ENCODE peak calls at places on chromosomes 11 and 22, in eight cellular contexts. One of them, this sample, is unnamed.

GRCh38 chr11:106961518-106961917 is 56.8 kb downstream of the GUCY1A2 start:
- DNase-seq in stimulated activated CD8-positive, alpha-beta memory T cell treated with anti-CD3 and anti-CD28 coated beads, Interleukin-15, amount 100 ng/mL, for 1 hour: no peak
- DNase-seq in AG08396: no peak
- DNase-seq in bronchial epithelial cell: peak; percentile 73
- DNase-seq in WTC11: no peak
- DNase-seq in fibroblast of lung: peak; percentile 94
- DNase-seq in NCI-H1092 treated with DMSO at 0.1 percent for 48 hours: no peak
- DNase-seq in NCI-H2171: no peak
- DNase-seq in this sample: no peak

GRCh38 chr11:130806746-130807145 is 109.5 kb downstream of the SNX19 start:
- DNase-seq in stimulated activated CD8-positive, alpha-beta memory T cell treated with anti-CD3 and anti-CD28 coated beads, Interleukin-15, amount 100 ng/mL, for 1 hour: no peak
- DNase-seq in AG08396: no peak
- DNase-seq in bronchial epithelial cell: no peak
- DNase-seq in WTC11: no peak
- DNase-seq in fibroblast of lung: no peak
- DNase-seq in NCI-H1092 treated with DMSO at 0.1 percent for 48 hours: no peak
- DNase-seq in NCI-H2171: no peak
- DNase-seq in this sample: peak; percentile 35

GRCh38 chr11:34050967-34051348 is 573 bp upstream of the CAPRIN1 start:
- DNase-seq in stimulated activated CD8-positive, alpha-beta memory T cell treated with anti-CD3 and anti-CD28 coated beads, Interleukin-15, amount 100 ng/mL, for 1 hour: no peak
- DNase-seq in AG08396: no peak
- DNase-seq in bronchial epithelial cell: no peak
- DNase-seq in WTC11: no peak
- DNase-seq in fibroblast of lung: no peak
- DNase-seq in NCI-H1092 treated with DMSO at 0.1 percent for 48 hours: peak; percentile 91
- DNase-seq in NCI-H2171: no peak
- DNase-seq in this sample: no peak

GRCh38 chr11:34191592-34191991 is 86.2 kb downstream of the NAT10 start:
- DNase-seq in stimulated activated CD8-positive, alpha-beta memory T cell treated with anti-CD3 and anti-CD28 coated beads, Interleukin-15, amount 100 ng/mL, for 1 hour: no peak
- DNase-seq in AG08396: no peak
- DNase-seq in bronchial epithelial cell: no peak
- DNase-seq in WTC11: no peak
- DNase-seq in fibroblast of lung: no peak
- DNase-seq in NCI-H1092 treated with DMSO at 0.1 percent for 48 hours: no peak
- DNase-seq in NCI-H2171: no peak
- DNase-seq in this sample: no peak

GRCh38 chr22:22752556-22753477 is 108.4 kb downstream of the GGTLC2 start:
- DNase-seq in stimulated activated CD8-positive, alpha-beta memory T cell treated with anti-CD3 and anti-CD28 coated beads, Interleukin-15, amount 100 ng/mL, for 1 hour: no peak
- DNase-seq in AG08396: no peak
- DNase-seq in bronchial epithelial cell: peak; percentile 52
- DNase-seq in WTC11: no peak
- DNase-seq in fibroblast of lung: peak; percentile 88
- DNase-seq in NCI-H1092 treated with DMSO at 0.1 percent for 48 hours: no peak
- DNase-seq in NCI-H2171: no peak
- DNase-seq in this sample: peak; percentile 22

GRCh38 chr11:104946907-104947306 is 21.5 kb downstream of the CASP4 start:
- DNase-seq in stimulated activated CD8-positive, alpha-beta memory T cell treated with anti-CD3 and anti-CD28 coated beads, Interleukin-15, amount 100 ng/mL, for 1 hour: no peak
- DNase-seq in AG08396: peak; percentile 20
- DNase-seq in bronchial epithelial cell: peak; percentile 70
- DNase-seq in WTC11: no peak
- DNase-seq in fibroblast of lung: peak; percentile 62
- DNase-seq in NCI-H1092 treated with DMSO at 0.1 percent for 48 hours: peak; percentile 6
- DNase-seq in NCI-H2171: no peak
- DNase-seq in this sample: peak; percentile 24

GRCh38 chr11:71311176-71311925 is 59.0 kb upstream of the SHANK2 start:
- DNase-seq in stimulated activated CD8-positive, alpha-beta memory T cell treated with anti-CD3 and anti-CD28 coated beads, Interleukin-15, amount 100 ng/mL, for 1 hour: no peak
- DNase-seq in AG08396: no peak
- DNase-seq in bronchial epithelial cell: no peak
- DNase-seq in WTC11: no peak
- DNase-seq in fibroblast of lung: no peak
- DNase-seq in NCI-H1092 treated with DMSO at 0.1 percent for 48 hours: no peak
- DNase-seq in NCI-H2171: no peak
- DNase-seq in this sample: no peak

GRCh38 chr22:19220867-19221266 is 42.3 kb upstream of the SLC25A1 start:
- DNase-seq in stimulated activated CD8-positive, alpha-beta memory T cell treated with anti-CD3 and anti-CD28 coated beads, Interleukin-15, amount 100 ng/mL, for 1 hour: no peak
- DNase-seq in AG08396: no peak
- DNase-seq in bronchial epithelial cell: no peak
- DNase-seq in WTC11: no peak
- DNase-seq in fibroblast of lung: no peak
- DNase-seq in NCI-H1092 treated with DMSO at 0.1 percent for 48 hours: no peak
- DNase-seq in NCI-H2171: no peak
- DNase-seq in this sample: no peak

GRCh38 chr11:86067230-86068137 is 1.4 kb downstream of the PICALM start:
- DNase-seq in stimulated activated CD8-positive, alpha-beta memory T cell treated with anti-CD3 and anti-CD28 coated beads, Interleukin-15, amount 100 ng/mL, for 1 hour: no peak
- DNase-seq in AG08396: no peak
- DNase-seq in bronchial epithelial cell: peak; percentile 46
- DNase-seq in WTC11: no peak
- DNase-seq in fibroblast of lung: no peak
- DNase-seq in NCI-H1092 treated with DMSO at 0.1 percent for 48 hours: no peak
- DNase-seq in NCI-H2171: peak; percentile 47
- DNase-seq in this sample: no peak

GRCh38 chr11:117532568-117532967 is 204.9 kb downstream of the CEP164 start:
- DNase-seq in stimulated activated CD8-positive, alpha-beta memory T cell treated with anti-CD3 and anti-CD28 coated beads, Interleukin-15, amount 100 ng/mL, for 1 hour: no peak
- DNase-seq in AG08396: no peak
- DNase-seq in bronchial epithelial cell: no peak
- DNase-seq in WTC11: no peak
- DNase-seq in fibroblast of lung: no peak
- DNase-seq in NCI-H1092 treated with DMSO at 0.1 percent for 48 hours: no peak
- DNase-seq in NCI-H2171: no peak
- DNase-seq in this sample: no peak